ENCODE peak calls at places on chromosomes 11 and 22, in five cellular contexts. Y is endothelial cell of umbilical vein, I is HCT116, P is H1, F is K562. B is an unnamed sample. For H3K4me1, the result is how much of the 10 kb centered on the place peaks cover.

GRCh38 chr11:63738720-63739360 is 29.7 kb downstream of the ZFTA start:
- DNase-seq in Y (peak), I (peak), P (peak), F (peak), B (peak)

GRCh38 chr11:803770-804598 is 1.0 kb downstream of the PIDD1 start:
- DNase-seq in Y (no peak), I (no peak), P (no peak), F (no peak), B (no peak)

GRCh38 chr11:69691449-69691848 is 12.4 kb downstream of the FGF19 start:
- DNase-seq in Y (no peak), I (peak), P (no peak), F (no peak), B (no peak)

GRCh38 chr11:118618115-118618990 is 10.9 kb downstream of the PHLDB1 start:
- DNase-seq in Y (peak), I (no peak), P (no peak), F (no peak), B (no peak)

GRCh38 chr22:48503035-48503625 is 1324.5 kb downstream of the BRD1 start:
- DNase-seq in Y (no peak), I (no peak), P (no peak), F (no peak), B (no peak)

GRCh38 chr11:65130631-65131416 is 3.5 kb downstream of the SYVN1 start:
- DNase-seq in Y (no peak), I (no peak), P (no peak), F (no peak), B (no peak)

GRCh38 chr11:121500275-121500674 is 47.5 kb upstream of the SORL1-AS1 start:
- DNase-seq in Y (no peak), I (no peak), P (no peak), F (no peak), B (no peak)

GRCh38 chr11:59197990-59198389 is 14.7 kb downstream of the MPEG1 start:
- DNase-seq in Y (peak), I (no peak), P (no peak), F (no peak), B (no peak)

GRCh38 chr11:13781153-13781552 is 112.7 kb downstream of the FAR1 start:
- DNase-seq in Y (no peak), I (no peak), P (no peak), F (no peak), B (peak)

GRCh38 chr11:113106507-113106906 is 145.3 kb downstream of the NCAM1 start:
- DNase-seq in Y (no peak), I (no peak), P (no peak), F (no peak), B (no peak)

GRCh38 chr22:45997077-45997774 is 20.3 kb upstream of the WNT7B start:
- DNase-seq in Y (peak), I (no peak), P (no peak), F (peak), B (peak)

GRCh38 chr22:38935023-38935422 is 22.4 kb upstream of the APOBEC3A start:
- DNase-seq in Y (no peak), I (no peak), P (no peak), F (no peak), B (no peak)

GRCh38 chr11:101428918-101429317 is 154.9 kb downstream of the TRPC6 start:
- DNase-seq in Y (no peak), I (peak), P (no peak), F (no peak), B (peak)

DNA sequence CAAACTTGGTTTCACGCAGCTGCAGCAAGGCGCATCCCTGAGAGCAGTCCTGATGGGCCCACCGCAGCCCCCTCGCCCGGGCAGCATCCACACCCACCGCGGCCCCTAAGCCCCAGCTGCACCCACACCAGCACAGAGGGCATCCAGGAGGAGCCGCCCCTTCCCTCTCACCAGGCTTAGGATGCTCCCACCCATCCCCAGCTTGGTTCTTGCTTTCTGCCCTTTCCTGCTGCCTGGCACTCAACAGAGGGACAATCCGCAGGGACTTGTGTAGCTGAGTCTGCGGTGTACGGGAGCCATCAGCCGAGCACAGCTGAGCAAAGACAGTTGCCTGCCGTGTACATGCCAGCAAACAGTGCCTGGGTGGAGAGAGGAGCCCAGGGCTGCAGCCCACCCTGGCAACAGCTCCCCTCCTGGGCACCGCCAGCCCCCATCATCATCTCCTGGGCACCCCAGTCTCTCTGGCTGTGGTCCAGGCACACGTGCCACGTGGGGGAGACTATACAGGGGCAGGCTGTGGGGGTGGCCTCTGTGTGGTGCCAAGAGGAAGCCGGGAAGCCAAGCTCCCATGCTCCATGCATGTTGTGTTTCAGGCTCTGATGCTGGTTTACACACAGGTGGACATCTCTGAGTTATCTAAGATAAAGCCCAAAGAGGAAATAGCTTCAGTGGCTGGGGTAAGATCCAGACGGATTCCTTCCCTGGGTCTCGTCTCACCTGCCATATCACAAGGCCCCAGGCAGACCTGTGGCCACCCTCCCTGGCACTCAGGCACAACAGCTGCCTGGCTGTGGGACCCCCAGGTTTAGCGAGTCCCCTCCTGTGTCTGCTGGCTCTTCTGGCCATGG is 36.1 kb upstream of the GNB1L start:
- DNase-seq in Y (peak), I (no peak), P (no peak), F (no peak), B (no peak)
- TF ChIP-seq POLR2AphosphoS5 in Y (no peak), I (no peak), P (no peak), F (no peak), B (no peak)

GRCh38 chr22:22952531-22953295 is 65.1 kb downstream of the IGLL5 start:
- DNase-seq in Y (no peak), I (no peak), P (no peak), F (no peak), B (no peak)
- H3K4me1 ChIP-seq in Y (under half), I (under half), P (under half), F (under half), B (under half)

DNA sequence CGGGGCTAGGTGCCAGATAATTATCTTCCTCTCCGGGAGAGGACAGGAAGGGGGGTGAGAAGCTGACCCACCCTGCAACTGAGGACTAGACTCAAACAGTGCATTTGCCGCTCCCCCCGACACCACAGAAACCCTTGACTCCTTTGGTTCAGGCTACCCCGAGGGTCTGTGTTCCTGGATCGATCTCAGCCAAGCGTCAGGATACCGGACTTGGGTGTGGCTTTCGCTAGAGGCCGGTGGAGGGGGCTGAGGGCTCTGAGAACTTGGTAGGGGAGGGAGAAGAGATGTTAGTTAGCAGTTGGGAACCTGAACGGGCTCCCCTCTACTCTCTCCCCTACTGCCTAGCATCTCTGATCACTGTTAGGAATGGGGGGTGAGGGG is 840 bp downstream of the SEZ6L start:
- DNase-seq in Y (no peak), I (no peak), P (peak), F (no peak), B (peak)
- TF ChIP-seq EZH2 in Y (no peak), I (no peak), P (peak), F (no peak), B (no peak)

DNA sequence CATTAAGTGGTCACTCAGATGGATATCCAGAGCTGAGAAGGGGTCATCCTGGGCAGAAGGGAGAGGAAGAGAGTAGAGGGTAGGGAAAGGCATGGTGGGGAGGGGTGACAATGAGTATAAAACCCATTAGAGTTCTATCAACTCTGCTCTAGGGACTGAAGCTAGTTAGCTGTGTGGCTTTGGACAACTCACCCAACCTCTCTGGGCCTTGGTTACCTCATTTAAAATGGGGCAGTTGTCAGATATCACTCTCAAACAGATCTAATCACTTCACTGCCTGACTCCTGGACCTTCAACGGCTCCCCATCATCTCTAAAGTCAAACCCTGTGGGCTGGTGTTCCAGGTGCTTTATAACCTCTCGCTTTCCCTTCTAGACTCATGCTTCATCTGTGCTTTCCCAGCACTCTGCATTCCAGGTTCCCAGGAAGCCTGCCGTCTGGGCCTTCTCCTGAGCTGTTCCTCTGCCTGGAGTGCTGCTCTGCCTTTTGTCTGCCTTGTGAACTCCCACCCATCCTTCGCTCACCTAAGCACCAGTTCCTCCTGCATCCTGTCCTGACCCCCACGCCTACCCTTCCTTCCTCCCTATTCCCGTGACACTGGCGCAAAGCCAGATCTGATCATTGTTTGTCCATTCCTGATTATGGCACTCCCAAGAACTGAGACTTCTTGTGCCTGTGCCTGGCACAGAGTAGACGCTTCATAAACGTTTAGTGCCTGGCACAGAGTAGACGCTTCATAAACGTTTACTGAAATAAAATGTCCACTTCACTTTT is 22.3 kb upstream of the KCNJ11 start:
- DNase-seq in Y (peak), I (no peak), P (no peak), F (no peak), B (no peak)
- TF ChIP-seq POLR2AphosphoS5 in Y (no peak), I (no peak), P (no peak), F (no peak), B (no peak)

GRCh38 chr22:49663823-49664222 is 163.8 kb downstream of the BRD1 start:
- DNase-seq in Y (no peak), I (no peak), P (peak), F (no peak), B (no peak)
- H3K4me1 ChIP-seq in Y (under half), I (under half), P (under half), F (under half), B (under half)

GRCh38 chr22:44668190-44668885 is 33.7 kb upstream of the PRR5 start:
- DNase-seq in Y (no peak), I (no peak), P (peak), F (peak), B (peak)
- TF ChIP-seq EZH2 in Y (no peak), I (no peak), P (no peak), F (no peak), B (no peak)

GRCh38 chr11:76163289-76163880 is 42.9 kb downstream of the WNT11 start:
- DNase-seq in Y (no peak), I (no peak), P (no peak), F (no peak), B (no peak)

GRCh38 chr11:76162336-76163288 is 43.7 kb downstream of the WNT11 start:
- DNase-seq in Y (no peak), I (no peak), P (no peak), F (no peak), B (no peak)

GRCh38 chr11:76166314-76166713 is 40.0 kb downstream of the WNT11 start:
- DNase-seq in Y (no peak), I (no peak), P (no peak), F (no peak), B (peak)

GRCh38 chr11:76164861-76165751 is 41.2 kb downstream of the WNT11 start:
- DNase-seq in Y (no peak), I (no peak), P (no peak), F (no peak), B (no peak)

GRCh38 chr11:76164081-76164480 is 42.2 kb downstream of the WNT11 start:
- DNase-seq in Y (no peak), I (no peak), P (no peak), F (no peak), B (no peak)
- TF ChIP-seq POLR2AphosphoS5 in Y (no peak), I (no peak), P (no peak), F (no peak), B (no peak)

DNA sequence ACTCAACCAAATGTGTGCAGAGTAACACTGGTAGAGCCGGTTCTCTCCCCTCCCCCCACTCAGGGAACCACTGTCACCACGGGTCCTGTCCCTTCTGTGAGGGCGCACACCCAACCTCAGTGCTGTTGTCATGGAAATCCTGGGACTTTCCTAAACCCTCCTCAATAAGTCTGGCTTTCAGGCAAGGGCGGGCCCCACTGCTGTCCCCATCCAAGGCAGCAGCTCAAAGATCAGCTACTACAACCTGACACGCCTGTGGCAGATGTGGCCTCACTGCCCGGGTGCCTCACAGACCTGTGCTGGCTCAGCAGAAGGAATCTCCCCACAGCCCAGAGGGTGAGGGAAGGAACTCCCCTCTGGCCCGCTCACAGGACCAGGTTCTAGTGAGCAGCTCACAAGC is 2.2 kb downstream of the PRODH start:
- DNase-seq in Y (no peak), I (no peak), P (no peak), F (no peak), B (no peak)
- H3K4me1 ChIP-seq in Y (under half), I (under half), P (under half), F (under half), B (under half)

DNA sequence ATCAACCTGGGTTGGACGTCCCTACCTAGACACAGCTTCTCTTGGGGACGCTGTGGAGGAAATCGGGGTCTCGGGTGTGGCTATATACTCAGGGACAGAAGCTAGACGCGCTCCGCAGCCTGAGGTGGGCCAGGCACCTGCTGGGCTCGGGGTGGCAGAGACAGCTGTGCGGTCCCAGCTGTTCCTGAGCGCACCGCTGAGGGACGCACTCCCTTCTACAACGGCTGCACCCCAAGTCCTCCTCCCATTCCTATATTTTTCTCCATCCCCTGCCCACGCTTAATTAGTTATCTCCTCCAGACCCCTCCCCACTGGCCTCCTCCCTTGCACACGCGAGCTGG is 188 bp upstream of the MTNR1B start:
- DNase-seq in Y (no peak), I (no peak), P (peak), F (no peak), B (peak)
- TF ChIP-seq EZH2 in Y (no peak), I (no peak), P (no peak), F (no peak), B (peak)

GRCh38 chr22:24418786-24419479 is 8.5 kb upstream of the ADORA2A start:
- DNase-seq in Y (no peak), I (no peak), P (no peak), F (no peak), B (no peak)
- TF ChIP-seq POLR2AphosphoS5 in Y (no peak), I (no peak), P (no peak), F (no peak), B (peak)